ENCODE peak calls at places on chromosome 17, in ten cellular contexts. R is pancreas; H is CD8-positive, alpha-beta memory T cell; L is heart left ventricle; N is vagina; T is heart right ventricle; B is CD4-positive, alpha-beta T cell; D is IMR-90; I is uterus; Q is aorta. Y is an unnamed sample.

GRCh38 chr17:1056761-1057160 is 59.8 kb downstream of the TIMM22 start:
- DNase-seq in T (no peak), I (no peak), R (peak; percentile 38), B (no peak), N (no peak), L (no peak), D (no peak), Q (peak; percentile 35), H (no peak), Y (no peak)

GRCh38 chr17:8123695-8124349 is at the start of gene HES7:
- DNase-seq in B (no peak), N (no peak), R (no peak), Q (peak; percentile 59), I (peak; percentile 56), T (no peak), D (peak; percentile 50), L (no peak), H (no peak), Y (no peak)

GRCh38 chr17:57842280-57842679 is 7.6 kb downstream of the MRPS23 start:
- DNase-seq in T (no peak), D (no peak), N (no peak), L (no peak), H (no peak), I (no peak), R (no peak), B (no peak), Q (no peak), Y (no peak)

GRCh38 chr17:32490101-32490482 is 3.3 kb downstream of the CDK5R1 start:
- DNase-seq in B (peak; percentile 10), T (no peak), Q (no peak), L (no peak), D (no peak), R (peak; percentile 66), H (no peak), N (no peak), I (no peak), Y (no peak)

GRCh38 chr17:80294653-80295052 is 34.0 kb downstream of the RNF213 start:
- DNase-seq in H (no peak), R (no peak), L (no peak), B (no peak), I (no peak), T (no peak), N (no peak), Q (no peak), D (no peak), Y (no peak)

GRCh38 chr17:81057079-81057730 is 22.3 kb downstream of the BAIAP2 start:
- DNase-seq in H (no peak), I (peak; percentile 75), L (peak; percentile 55), D (no peak), R (no peak), B (no peak), Q (no peak), N (peak; percentile 98), T (peak; percentile 48), Y (no peak)

GRCh38 chr17:63751806-63752205 is 10.2 kb upstream of the STRADA start:
- DNase-seq in I (no peak), D (no peak), N (no peak), H (no peak), L (no peak), R (no peak), Q (no peak), B (peak; percentile 8), T (no peak), Y (peak; percentile 46)

GRCh38 chr17:11852911-11853310 is 144.4 kb downstream of the ZNF18 start:
- DNase-seq in R (no peak), B (no peak), D (no peak), H (no peak), L (no peak), T (no peak), I (no peak), N (no peak), Q (no peak), Y (no peak)

DNA sequence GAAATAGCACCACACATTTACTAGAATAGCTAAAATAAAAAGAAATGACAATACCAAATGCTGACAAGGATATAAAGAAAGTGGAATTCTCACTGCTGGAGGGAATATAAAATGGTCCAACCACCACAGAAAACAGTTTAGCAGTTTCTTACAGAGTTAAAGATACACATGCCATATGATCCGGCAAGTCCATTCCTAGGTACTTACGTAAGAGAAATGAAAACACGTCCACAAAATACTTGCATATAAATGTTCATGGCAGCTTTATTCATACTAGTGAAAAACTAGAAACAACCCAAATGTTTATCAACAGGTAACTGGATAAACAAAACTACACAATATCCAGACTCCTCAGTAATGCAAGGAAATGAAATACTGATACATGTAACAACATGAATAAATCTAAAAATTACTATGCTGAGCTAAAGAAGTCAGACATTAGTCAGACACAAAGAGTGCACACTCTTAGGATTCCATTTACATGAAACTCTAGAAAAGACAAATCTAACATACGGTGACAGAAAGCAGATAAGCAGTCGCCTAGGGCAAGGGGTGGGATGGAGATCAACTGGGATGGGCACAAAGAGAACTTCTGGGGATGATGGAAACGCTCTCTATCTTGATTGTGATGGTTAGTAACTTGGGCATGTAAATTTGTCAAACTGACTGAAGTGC is 76.4 kb downstream of the SMG6 start:
- DNase-seq in D (no peak), B (no peak), H (no peak), T (no peak), L (no peak), N (no peak), I (no peak), Q (no peak), R (no peak), Y (no peak)
- H3K27me3 ChIP-seq in D (no peaks in the 10 kb centered on the region), B (no peaks in the 10 kb centered on the region), H (no peaks in the 10 kb centered on the region), T (no peaks in the 10 kb centered on the region), L (no peaks in the 10 kb centered on the region), N (no peaks in the 10 kb centered on the region), I (no peaks in the 10 kb centered on the region), Q (no peaks in the 10 kb centered on the region), R (no peaks in the 10 kb centered on the region), Y (no peaks in the 10 kb centered on the region)

DNA sequence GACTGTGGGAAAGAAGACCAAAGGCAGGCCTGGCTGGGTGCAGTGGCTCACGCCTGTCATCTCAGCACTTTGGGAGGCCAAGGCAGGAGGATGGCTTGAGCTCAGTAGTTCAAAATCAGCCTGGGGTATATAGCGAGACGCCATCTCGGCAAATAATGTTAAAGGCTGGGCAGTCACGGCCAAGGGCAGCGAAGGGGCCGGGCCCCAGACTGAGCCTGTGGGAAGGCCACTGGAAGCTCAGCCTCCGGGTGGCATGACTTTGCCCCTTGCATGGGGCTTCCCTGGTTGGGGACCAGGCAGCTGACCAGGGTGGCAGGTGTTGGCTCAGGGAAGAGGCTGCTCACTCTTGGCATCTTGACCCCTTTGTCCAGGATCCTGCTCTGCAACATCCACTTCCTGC is 14.0 kb upstream of the CD300LD start:
- DNase-seq in L (no peak), I (no peak), D (no peak), B (no peak), Q (no peak), R (no peak), T (no peak), H (no peak), N (no peak), Y (no peak)
- H3K27me3 ChIP-seq in L (peaks cover 4% of the 10 kb centered on the region), I (no peaks in the 10 kb centered on the region), D (no peaks in the 10 kb centered on the region), B (peaks cover 10% of the 10 kb centered on the region), Q (no peaks in the 10 kb centered on the region), R (no peaks in the 10 kb centered on the region), T (no peaks in the 10 kb centered on the region), H (peaks cover 5% of the 10 kb centered on the region), N (no peaks in the 10 kb centered on the region), Y (peaks cover 95% of the 10 kb centered on the region)

GRCh38 chr17:68660302-68660701 is 59.1 kb upstream of the FAM20A start:
- DNase-seq in T (no peak), L (no peak), R (no peak), H (no peak), B (no peak), D (no peak), N (no peak), I (no peak), Q (no peak), Y (no peak)

GRCh38 chr17:68662037-68662432 is 60.9 kb upstream of the FAM20A start:
- DNase-seq in H (no peak), T (no peak), R (no peak), Q (no peak), L (no peak), D (no peak), N (no peak), B (no peak), I (no peak), Y (no peak)

GRCh38 chr17:68665373-68665772 is 64.2 kb upstream of the FAM20A start:
- DNase-seq in N (no peak), Q (no peak), I (no peak), D (no peak), R (no peak), T (no peak), B (no peak), H (no peak), L (no peak), Y (no peak)

GRCh38 chr17:68658999-68659780 is 58.0 kb upstream of the FAM20A start:
- DNase-seq in R (no peak), I (no peak), H (no peak), D (no peak), N (no peak), T (no peak), B (no peak), L (no peak), Q (no peak), Y (no peak)

DNA sequence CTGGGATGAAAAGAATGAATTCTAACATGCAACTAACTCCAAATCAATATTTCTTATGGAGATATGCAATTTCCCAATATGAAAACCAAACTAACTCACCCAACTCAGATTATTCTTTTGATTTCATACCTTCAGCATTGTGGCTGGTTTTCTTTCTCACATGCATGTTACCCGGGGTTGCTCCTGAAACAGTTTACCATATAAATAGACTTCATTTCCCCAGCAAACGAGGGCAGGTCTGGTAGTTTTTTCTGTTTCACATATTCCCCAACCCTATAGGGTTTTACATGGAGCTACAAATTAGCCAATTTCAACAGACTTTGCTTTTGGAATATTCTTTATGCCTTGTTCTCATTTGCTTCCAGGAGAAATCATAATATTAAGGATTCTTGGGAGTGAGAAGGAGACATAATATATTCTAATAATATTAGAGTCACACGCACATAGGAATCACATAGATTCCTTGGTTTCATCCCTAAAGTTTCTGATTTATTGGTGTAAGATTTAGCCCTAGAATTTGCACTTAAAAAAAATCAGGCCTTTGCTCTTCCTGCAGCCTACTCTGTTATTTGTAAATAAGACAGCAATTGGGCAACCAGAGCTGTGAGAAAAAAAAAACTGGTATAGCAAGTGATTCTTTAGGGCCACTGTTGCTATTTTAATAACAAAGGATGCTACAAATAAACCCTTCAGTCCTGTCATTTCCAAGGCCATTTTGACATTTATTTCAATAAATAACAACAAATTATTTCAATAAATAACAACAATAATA is 60.3 kb upstream of the FAM20A start:
- DNase-seq in T (no peak), H (no peak), I (no peak), R (no peak), N (no peak), L (no peak), B (no peak), D (no peak), Q (no peak), Y (no peak)
- H3K27me3 ChIP-seq in T (no peaks in the 10 kb centered on the region), H (no peaks in the 10 kb centered on the region), I (no peaks in the 10 kb centered on the region), R (no peaks in the 10 kb centered on the region), N (no peaks in the 10 kb centered on the region), L (no peaks in the 10 kb centered on the region), B (peaks cover 13% of the 10 kb centered on the region), D (no peaks in the 10 kb centered on the region), Q (no peaks in the 10 kb centered on the region), Y (no peaks in the 10 kb centered on the region)

DNA sequence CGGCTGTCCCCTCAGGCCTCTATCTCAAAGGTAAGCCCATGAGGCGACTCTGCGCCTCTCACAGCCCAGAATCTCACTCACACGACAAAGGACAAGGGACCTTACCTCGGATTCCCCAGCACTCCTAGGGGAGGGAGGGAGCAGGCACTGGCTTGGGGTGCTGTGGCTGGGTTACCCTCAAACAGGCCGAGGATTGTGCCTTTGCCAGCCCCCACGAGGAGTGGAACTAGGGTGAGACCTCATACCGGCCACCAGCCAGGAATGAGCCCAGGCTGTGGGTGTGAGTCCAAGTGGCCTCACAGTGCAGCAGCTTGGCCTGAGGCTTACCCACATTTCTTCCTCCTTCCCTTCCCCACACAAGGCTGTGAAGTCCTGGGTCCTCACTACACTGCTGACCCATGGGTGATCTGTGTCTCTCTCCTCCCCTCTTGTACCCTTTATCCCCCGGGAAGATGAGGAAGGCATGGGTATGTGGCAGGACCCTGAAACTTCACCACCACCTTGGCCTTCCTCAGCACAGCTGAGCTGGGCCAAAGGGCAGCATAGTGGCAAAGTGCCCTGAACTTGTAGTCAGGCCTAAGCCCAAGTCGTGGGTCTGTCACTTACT is 5.9 kb downstream of the PROCA1 start:
- DNase-seq in D (no peak), H (no peak), I (no peak), N (no peak), T (no peak), Q (no peak), B (no peak), L (no peak), R (no peak), Y (no peak)
- H3K27me3 ChIP-seq in D (no peaks in the 10 kb centered on the region), H (no peaks in the 10 kb centered on the region), I (no peaks in the 10 kb centered on the region), N (no peaks in the 10 kb centered on the region), T (no peaks in the 10 kb centered on the region), Q (no peaks in the 10 kb centered on the region), B (no peaks in the 10 kb centered on the region), L (no peaks in the 10 kb centered on the region), R (no peaks in the 10 kb centered on the region), Y (no peaks in the 10 kb centered on the region)

Y was measured in MM.1S.